ENCODE peak calls at places on chromosomes 7 and 10, in ten cellular contexts. Y is naive thymus-derived CD4-positive, alpha-beta T cell; R is heart right ventricle; L is upper lobe of right lung; T is GM23338; J is Peyer's patch; Z is effector memory CD4-positive, alpha-beta T cell; F is H1; S is HCT116; D is fibroblast of lung. V is an unnamed sample.

GRCh38 chr7:96361116-96361857 is 39.4 kb upstream of the SLC25A13 start:
- DNase-seq in Y (no peak), R (no peak), L (no peak), T (no peak), J (no peak), Z (no peak), F (no peak), S (no peak), D (no peak), V (no peak)

GRCh38 chr10:84902549-84902948 is 574.2 kb downstream of the CCSER2 start:
- DNase-seq in Y (no peak), R (no peak), L (no peak), T (no peak), J (no peak), Z (no peak), F (no peak), S (no peak), D (no peak), V (no peak)

GRCh38 chr7:157470017-157470322 is 133.2 kb downstream of the DNAJB6 start:
- DNase-seq in Y (no peak), R (no peak), L (no peak), T (no peak), J (no peak), Z (no peak), F (no peak), S (no peak), D (no peak), V (no peak)

GRCh38 chr7:40569326-40569725 is 434.5 kb downstream of the SUGCT start:
- DNase-seq in Y (no peak), R (no peak), L (no peak), T (peak; percentile 53), J (no peak), Z (no peak), F (no peak), S (no peak), D (no peak), V (no peak)

GRCh38 chr10:9172276-9172675 is 1117.8 kb downstream of the GATA3 start:
- DNase-seq in Y (no peak), R (no peak), L (no peak), T (no peak), J (no peak), Z (no peak), F (no peak), S (no peak), D (no peak), V (no peak)

GRCh38 chr7:140518370-140519006 is 39.2 kb upstream of the MKRN1 start:
- DNase-seq in Y (no peak), R (no peak), L (no peak), T (peak; percentile 32), J (no peak), Z (no peak), F (no peak), S (no peak), D (no peak), V (no peak)

GRCh38 chr10:45422862-45423659 is 49.0 kb downstream of the ALOX5 start:
- DNase-seq in Y (no peak), R (no peak), L (peak; percentile 38), T (no peak), J (no peak), Z (no peak), F (no peak), S (no peak), D (no peak), V (no peak)

GRCh38 chr10:7311256-7312178 is 99.3 kb downstream of the SFMBT2 start:
- DNase-seq in Y (no peak), R (no peak), L (no peak), T (no peak), J (no peak), Z (no peak), F (no peak), S (no peak), D (peak; percentile 86), V (no peak)

GRCh38 chr7:537911-538634 is 18.4 kb upstream of the PDGFA start:
- DNase-seq in Y (no peak), R (peak; percentile 63), L (peak; percentile 89), T (peak; percentile 44), J (peak; percentile 93), Z (no peak), F (no peak), S (peak; percentile 83), D (peak; percentile 93), V (peak; percentile 96)

GRCh38 chr10:46273506-46274477 is 13.0 kb upstream of the ANTXRL start:
- DNase-seq in Y (no peak), R (no peak), L (no peak), T (peak; percentile 50), J (no peak), Z (no peak), F (peak; percentile 59), S (no peak), D (no peak), V (peak; percentile 10)

GRCh38 chr7:74092964-74093339 is 9.3 kb downstream of the LIMK1 start:
- DNase-seq in Y (no peak), R (peak; percentile 42), L (peak; percentile 88), T (peak; percentile 28), J (no peak), Z (no peak), F (no peak), S (no peak), D (peak; percentile 59), V (peak; percentile 49)

GRCh38 chr10:119693262-119693957 is 32.4 kb upstream of the INPP5F start:
- DNase-seq in Y (no peak), R (no peak), L (no peak), T (no peak), J (no peak), Z (no peak), F (no peak), S (no peak), D (peak; percentile 44), V (no peak)

GRCh38 chr10:45008524-45009161 is 7.9 kb downstream of the ZNF22 start:
- DNase-seq in Y (no peak), R (peak; percentile 47), L (no peak), T (peak; percentile 92), J (no peak), Z (no peak), F (no peak), S (peak; percentile 87), D (peak; percentile 84), V (peak; percentile 71)

GRCh38 chr7:67590649-67591048 is 594.0 kb downstream of the TYW1 start:
- DNase-seq in Y (no peak), R (no peak), L (no peak), T (no peak), J (no peak), Z (no peak), F (no peak), S (no peak), D (no peak), V (no peak)

GRCh38 chr10:64519427-64519826 is 998.2 kb downstream of the REEP3 start:
- DNase-seq in Y (no peak), R (no peak), L (no peak), T (no peak), J (no peak), Z (no peak), F (no peak), S (no peak), D (no peak), V (no peak)

GRCh38 chr10:77737608-77738007 is 100.0 kb upstream of the KCNMA1 start:
- DNase-seq in Y (no peak), R (no peak), L (no peak), T (no peak), J (no peak), Z (no peak), F (no peak), S (peak; percentile 31), D (peak; percentile 97), V (no peak)

DNA sequence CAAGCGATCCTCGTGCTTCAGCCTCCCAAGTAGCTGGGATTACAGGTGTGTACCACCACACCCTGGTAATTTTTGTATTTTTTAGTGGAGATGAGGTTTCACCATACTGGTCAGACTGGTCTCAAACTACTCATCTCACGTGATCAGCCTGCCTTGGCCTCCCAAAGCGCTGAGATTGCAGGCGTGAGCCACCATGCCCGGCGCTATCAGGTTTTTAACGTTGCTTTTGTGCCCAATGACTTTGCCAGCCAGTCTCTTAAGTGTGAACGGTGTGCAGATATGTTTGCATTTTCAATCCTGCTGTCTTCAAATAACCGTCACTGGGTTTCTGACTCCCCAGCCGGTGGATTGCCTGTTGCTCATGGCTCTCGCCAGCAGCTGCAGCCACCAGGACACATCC is 201.8 kb upstream of the PPP2R2D start:
- DNase-seq in Y (no peak), R (no peak), L (peak; percentile 23), T (no peak), J (no peak), Z (no peak), F (no peak), S (no peak), D (no peak), V (no peak)
- H3K4me1 ChIP-seq in Y (no peaks in the 10 kb centered on the region), R (no peaks in the 10 kb centered on the region), L (no peaks in the 10 kb centered on the region), T (no peaks in the 10 kb centered on the region), J (no peaks in the 10 kb centered on the region), Z (no peaks in the 10 kb centered on the region), F (no peaks in the 10 kb centered on the region), S (no peaks in the 10 kb centered on the region), D (no peaks in the 10 kb centered on the region), V (no peaks in the 10 kb centered on the region)

GRCh38 chr10:124745257-124745656 is 1.1 kb upstream of the FAM53B start:
- DNase-seq in Y (no peak), R (no peak), L (no peak), T (no peak), J (no peak), Z (no peak), F (no peak), S (no peak), D (no peak), V (no peak)
- H3K4me3 ChIP-seq in Y (no peak overlapping the region), R (no peak overlapping the region), L (no peak overlapping the region), T (peak overlapping the region; percentile 52), J (peak overlapping the region; percentile 52), Z (no peak overlapping the region), F (no peak overlapping the region), S (no peak overlapping the region), D (no peak overlapping the region), V (no peak overlapping the region)

GRCh38 chr10:4947039-4947634 is 16.1 kb upstream of the AKR1C1 start:
- DNase-seq in Y (no peak), R (no peak), L (no peak), T (no peak), J (no peak), Z (no peak), F (no peak), S (no peak), D (peak; percentile 15), V (no peak)
- H3K4me1 ChIP-seq in Y (no peaks in the 10 kb centered on the region), R (no peaks in the 10 kb centered on the region), L (peaks cover 31% of the 10 kb centered on the region), T (peaks cover 43% of the 10 kb centered on the region), J (no peaks in the 10 kb centered on the region), Z (no peaks in the 10 kb centered on the region), F (peaks cover 3% of the 10 kb centered on the region), S (peaks cover 19% of the 10 kb centered on the region), D (peaks cover 24% of the 10 kb centered on the region), V (peaks cover 4% of the 10 kb centered on the region)

DNA sequence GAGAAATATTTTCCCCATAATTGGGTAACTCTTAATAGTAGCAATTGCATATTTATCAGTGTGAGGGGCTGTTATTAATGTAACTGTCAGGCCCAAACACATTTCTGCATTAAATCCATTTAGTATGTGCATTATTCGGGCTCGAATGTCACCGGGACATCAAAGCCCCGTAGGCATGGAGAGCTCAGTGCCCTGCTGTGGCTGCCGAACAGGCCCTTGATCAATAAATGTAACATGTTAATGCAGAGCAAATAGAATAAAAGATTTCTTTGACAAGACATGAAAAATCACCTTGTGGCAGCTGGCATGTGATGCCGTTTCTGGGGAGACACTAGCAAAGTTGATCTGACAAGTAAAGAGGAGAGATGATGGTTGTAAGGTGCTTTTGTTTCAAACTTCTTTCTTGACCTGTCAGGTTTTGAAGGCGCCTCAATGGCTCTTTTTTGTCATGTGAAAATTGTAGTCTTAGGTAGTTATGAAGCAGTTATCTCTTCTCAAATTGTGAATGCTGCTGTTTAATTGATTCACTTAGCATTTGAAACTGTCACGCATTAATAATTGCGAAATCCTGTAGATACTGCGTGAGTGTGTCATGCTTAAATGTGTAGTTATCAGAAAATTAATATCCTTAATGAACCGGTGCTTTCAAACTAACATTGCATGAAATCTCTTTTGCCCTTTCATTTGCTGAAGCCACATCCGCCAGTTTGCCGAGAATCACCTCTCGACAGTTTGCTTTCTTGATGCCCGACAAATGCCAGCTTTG is 19.4 kb downstream of the LRMDA start:
- DNase-seq in Y (no peak), R (no peak), L (no peak), T (peak; percentile 46), J (no peak), Z (no peak), F (no peak), S (no peak), D (no peak), V (no peak)
- H3K4me3 ChIP-seq in Y (no peak overlapping the region), R (no peak overlapping the region), L (no peak overlapping the region), T (peak overlapping the region; percentile 25), J (no peak overlapping the region), Z (no peak overlapping the region), F (no peak overlapping the region), S (no peak overlapping the region), D (no peak overlapping the region), V (no peak overlapping the region)

V was measured in adrenal gland.